ENCODE peak calls at places on chromosome 3, in five cellular contexts. One of them, this sample, is unnamed.

GRCh38 chr3:71537211-71537611 is 46.3 kb downstream of the FOXP1 start:
- DNase-seq in neuronal stem cell: peak; percentile 21
- DNase-seq in H1: no peak
- DNase-seq in mesendoderm: no peak
- DNase-seq in mesenchymal stem cell: peak; percentile 97
- DNase-seq in this sample: no peak

GRCh38 chr3:158465074-158465473 is 105.9 kb upstream of the MLF1 start:
- DNase-seq in neuronal stem cell: no peak
- DNase-seq in H1: no peak
- DNase-seq in mesendoderm: no peak
- DNase-seq in mesenchymal stem cell: no peak
- DNase-seq in this sample: no peak

GRCh38 chr3:197555281-197556261 is at the start of gene BDH1:
- DNase-seq in neuronal stem cell: peak; percentile 56
- DNase-seq in H1: no peak
- DNase-seq in mesendoderm: peak; percentile 81
- DNase-seq in mesenchymal stem cell: peak; percentile 31
- DNase-seq in this sample: peak; percentile 76

GRCh38 chr3:112464264-112464663 is 35.0 kb downstream of the BTLA start:
- DNase-seq in neuronal stem cell: no peak
- DNase-seq in H1: no peak
- DNase-seq in mesendoderm: no peak
- DNase-seq in mesenchymal stem cell: peak; percentile 21
- DNase-seq in this sample: no peak

GRCh38 chr3:120180731-120181412 is 86.6 kb upstream of the GSK3B start:
- DNase-seq in neuronal stem cell: no peak
- DNase-seq in H1: no peak
- DNase-seq in mesendoderm: no peak
- DNase-seq in mesenchymal stem cell: no peak
- DNase-seq in this sample: no peak

GRCh38 chr3:81579744-81580143 is 181.7 kb downstream of the GBE1 start:
- DNase-seq in neuronal stem cell: no peak
- DNase-seq in H1: no peak
- DNase-seq in mesendoderm: peak; percentile 53
- DNase-seq in mesenchymal stem cell: no peak
- DNase-seq in this sample: no peak

GRCh38 chr3:57597240-57597972 is at the start of gene ARF4:
- DNase-seq in neuronal stem cell: peak; percentile 98
- DNase-seq in H1: peak; percentile 99
- DNase-seq in mesendoderm: peak; percentile 100
- DNase-seq in mesenchymal stem cell: peak; percentile 100
- DNase-seq in this sample: peak; percentile 100

GRCh38 chr3:114260152-114260551 is 22.8 kb upstream of the ZNF80 start:
- DNase-seq in neuronal stem cell: no peak
- DNase-seq in H1: no peak
- DNase-seq in mesendoderm: peak; percentile 2
- DNase-seq in mesenchymal stem cell: no peak
- DNase-seq in this sample: no peak

GRCh38 chr3:22245122-22245521 is 494.1 kb upstream of the ZNF385D start:
- DNase-seq in neuronal stem cell: no peak
- DNase-seq in H1: no peak
- DNase-seq in mesendoderm: peak; percentile 50
- DNase-seq in mesenchymal stem cell: peak; percentile 88
- DNase-seq in this sample: no peak

GRCh38 chr3:151156618-151157216 is 46.3 kb downstream of the GPR171 start:
- DNase-seq in neuronal stem cell: peak; percentile 61
- DNase-seq in H1: no peak
- DNase-seq in mesendoderm: peak; percentile 91
- DNase-seq in mesenchymal stem cell: peak; percentile 64
- DNase-seq in this sample: no peak

GRCh38 chr3:185995352-185995751 is 57.5 kb upstream of the TRA2B start:
- DNase-seq in neuronal stem cell: no peak
- DNase-seq in H1: no peak
- DNase-seq in mesendoderm: no peak
- DNase-seq in mesenchymal stem cell: no peak
- DNase-seq in this sample: no peak
- H2BK5ac ChIP-seq in neuronal stem cell: no peak overlapping the region
- H2BK5ac ChIP-seq in H1: no peak overlapping the region
- H2BK5ac ChIP-seq in mesendoderm: no peak overlapping the region
- H2BK5ac ChIP-seq in mesenchymal stem cell: no peak overlapping the region
- H2BK5ac ChIP-seq in this sample: no peak overlapping the region

GRCh38 chr3:149609595-149609994 is 48.2 kb downstream of the WWTR1 start:
- DNase-seq in neuronal stem cell: no peak
- DNase-seq in H1: no peak
- DNase-seq in mesendoderm: no peak
- DNase-seq in mesenchymal stem cell: peak; percentile 48
- DNase-seq in this sample: no peak
- H2BK5ac ChIP-seq in neuronal stem cell: no peak overlapping the region
- H2BK5ac ChIP-seq in H1: no peak overlapping the region
- H2BK5ac ChIP-seq in mesendoderm: no peak overlapping the region
- H2BK5ac ChIP-seq in mesenchymal stem cell: no peak overlapping the region
- H2BK5ac ChIP-seq in this sample: no peak overlapping the region

DNA sequence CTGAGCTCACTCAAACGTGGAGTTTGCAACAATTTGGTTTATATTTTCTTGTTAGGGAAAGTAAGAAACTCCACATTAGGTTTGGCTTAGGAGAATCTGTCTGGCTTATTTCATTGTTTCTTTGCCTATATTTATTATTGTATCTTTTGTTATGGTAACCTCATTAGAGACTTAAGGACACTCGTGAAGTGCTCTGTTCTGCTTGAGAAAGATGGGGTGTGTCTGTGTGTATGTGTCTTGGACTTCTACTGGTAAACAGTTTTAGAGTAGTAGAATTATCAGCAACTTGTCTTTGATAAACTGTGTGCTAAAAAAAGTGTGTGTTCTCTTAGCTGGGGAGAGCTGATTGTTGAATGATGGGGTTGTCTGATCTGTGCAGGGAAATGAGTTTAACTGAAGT is 306.5 kb downstream of the RBMS3 start:
- DNase-seq in neuronal stem cell: no peak
- DNase-seq in H1: no peak
- DNase-seq in mesendoderm: no peak
- DNase-seq in mesenchymal stem cell: peak; percentile 51
- DNase-seq in this sample: no peak
- H2BK5ac ChIP-seq in neuronal stem cell: no peak overlapping the region
- H2BK5ac ChIP-seq in H1: no peak overlapping the region
- H2BK5ac ChIP-seq in mesendoderm: no peak overlapping the region
- H2BK5ac ChIP-seq in mesenchymal stem cell: no peak overlapping the region
- H2BK5ac ChIP-seq in this sample: no peak overlapping the region

GRCh38 chr3:187101184-187102072 is 37.9 kb downstream of the RPL39L start:
- DNase-seq in neuronal stem cell: no peak
- DNase-seq in H1: no peak
- DNase-seq in mesendoderm: peak; percentile 49
- DNase-seq in mesenchymal stem cell: peak; percentile 82
- DNase-seq in this sample: no peak
- H2BK5ac ChIP-seq in neuronal stem cell: no peak overlapping the region
- H2BK5ac ChIP-seq in H1: no peak overlapping the region
- H2BK5ac ChIP-seq in mesendoderm: no peak overlapping the region
- H2BK5ac ChIP-seq in mesenchymal stem cell: no peak overlapping the region
- H2BK5ac ChIP-seq in this sample: no peak overlapping the region

This sample was measured in H9.